ENCODE peak calls at places on chromosomes 2 and 18, in nine cellular contexts. L is body of pancreas, J is colonic mucosa, E is esophagus squamous epithelium, D is caudate nucleus, P is suprapubic skin, Y is HL-60, N is testis, C is epithelial cell of prostate. X is an unnamed sample.
A peak's percentile ranks its signal among the peaks of the same experiment; 100 is the strongest.

GRCh38 chr2:216849987-216850386 is 9.9 kb downstream of the TNP1 start:
- DNase-seq in L (peak; percentile 58), J (no peak), E (no peak), D (peak; percentile 64), P (no peak), Y (no peak), N (peak; percentile 92), C (peak; percentile 52), X (peak; percentile 51)

GRCh38 chr2:85704038-85704437 is 9.9 kb downstream of the GNLY start:
- DNase-seq in L (no peak), J (no peak), E (no peak), D (no peak), P (no peak), Y (no peak), N (no peak), C (no peak), X (no peak)

GRCh38 chr2:218896501-218897393 is 16.1 kb downstream of the WNT10A start:
- DNase-seq in L (no peak), J (peak; percentile 25), E (no peak), D (no peak), P (no peak), Y (peak; percentile 49), N (no peak), C (no peak), X (peak; percentile 77)

GRCh38 chr2:171800639-171801038 is 93.4 kb downstream of the SLC25A12 start:
- DNase-seq in L (no peak), J (no peak), E (no peak), D (no peak), P (no peak), Y (no peak), N (no peak), C (no peak), X (no peak)

GRCh38 chr2:217396165-217396564 is 536.3 kb upstream of the TNP1 start:
- DNase-seq in L (no peak), J (no peak), E (no peak), D (no peak), P (no peak), Y (no peak), N (no peak), C (no peak), X (no peak)

GRCh38 chr2:224284134-224284946 is 117.6 kb downstream of the FAM124B start:
- DNase-seq in L (peak; percentile 15), J (peak; percentile 30), E (no peak), D (no peak), P (no peak), Y (peak; percentile 11), N (no peak), C (no peak), X (peak; percentile 33)

GRCh38 chr18:62585274-62586147 is 62.7 kb downstream of the ZCCHC2 start:
- DNase-seq in L (no peak), J (no peak), E (no peak), D (no peak), P (no peak), Y (no peak), N (no peak), C (no peak), X (no peak)

GRCh38 chr18:44149706-44150105 is 531.0 kb upstream of the SETBP1 start:
- DNase-seq in L (no peak), J (no peak), E (no peak), D (no peak), P (no peak), Y (no peak), N (no peak), C (peak; percentile 74), X (peak; percentile 60)

GRCh38 chr2:238954841-238955521 is 107.1 kb downstream of the TWIST2 start:
- DNase-seq in L (no peak), J (no peak), E (no peak), D (no peak), P (no peak), Y (no peak), N (no peak), C (no peak), X (no peak)

GRCh38 chr2:145601306-145601925 is 1081.5 kb upstream of the ZEB2 start:
- DNase-seq in L (no peak), J (no peak), E (no peak), D (no peak), P (no peak), Y (no peak), N (no peak), C (no peak), X (no peak)

GRCh38 chr2:73899801-73900336 is 7.1 kb downstream of the ACTG2 start:
- DNase-seq in L (no peak), J (no peak), E (no peak), D (no peak), P (no peak), Y (no peak), N (no peak), C (no peak), X (no peak)

GRCh38 chr2:232522014-232522854 is 2.0 kb downstream of the PRSS56 start:
- DNase-seq in L (peak; percentile 68), J (peak; percentile 57), E (no peak), D (no peak), P (no peak), Y (peak; percentile 17), N (peak; percentile 74), C (no peak), X (peak; percentile 71)

GRCh38 chr2:235839974-235840373 is 328.2 kb downstream of the GBX2 start:
- DNase-seq in L (no peak), J (no peak), E (no peak), D (no peak), P (peak; percentile 11), Y (no peak), N (no peak), C (no peak), X (no peak)

GRCh38 chr2:36485521-36485920 is 112.4 kb downstream of the FEZ2 start:
- DNase-seq in L (no peak), J (no peak), E (no peak), D (no peak), P (no peak), Y (no peak), N (no peak), C (no peak), X (peak; percentile 32)

GRCh38 chr2:237977380-237977779 is 10.6 kb downstream of the UBE2F start:
- DNase-seq in L (no peak), J (no peak), E (no peak), D (no peak), P (no peak), Y (no peak), N (no peak), C (no peak), X (no peak)

GRCh38 chr18:24055878-24056277 is 41.3 kb downstream of the TTC39C start:
- DNase-seq in L (no peak), J (no peak), E (no peak), D (no peak), P (no peak), Y (no peak), N (no peak), C (no peak), X (no peak)

GRCh38 chr2:231360401-231360800 is 35.1 kb upstream of the B3GNT7 start:
- DNase-seq in L (no peak), J (no peak), E (no peak), D (no peak), P (no peak), Y (no peak), N (no peak), C (no peak), X (no peak)

DNA sequence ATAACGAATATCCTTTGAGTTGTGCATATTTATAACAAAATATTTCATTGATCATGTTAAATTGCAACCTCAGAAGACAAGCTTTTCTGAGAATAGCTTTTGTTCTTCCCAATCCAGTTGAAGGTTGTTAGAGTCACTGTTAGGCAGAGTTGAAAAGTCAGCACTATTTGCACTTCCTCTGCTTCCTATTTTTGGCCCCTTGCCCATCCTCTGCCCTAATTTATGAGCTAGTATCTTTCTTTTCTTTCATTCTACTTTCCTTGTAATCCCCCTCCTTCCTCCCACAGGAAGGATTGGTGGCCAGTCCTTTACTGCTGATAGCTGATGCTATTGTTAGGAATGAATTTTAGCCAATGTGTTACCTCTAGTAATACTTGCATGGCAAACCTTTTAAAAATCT is 4.9 kb downstream of the RALB start:
- DNase-seq in L (no peak), J (no peak), E (no peak), D (no peak), P (no peak), Y (peak; percentile 28), N (peak; percentile 58), C (no peak), X (no peak)
- H3K27ac ChIP-seq in L (no peak overlapping the region), J (no peak overlapping the region), E (no peak overlapping the region), D (no peak overlapping the region), P (no peak overlapping the region), Y (no peak overlapping the region), N (no peak overlapping the region), C (no peak overlapping the region), X (no peak overlapping the region)

GRCh38 chr2:20224191-20224715 is 677 bp downstream of the SDC1 start:
- DNase-seq in L (no peak), J (no peak), E (no peak), D (no peak), P (peak; percentile 65), Y (no peak), N (no peak), C (no peak), X (no peak)
- H3K27ac ChIP-seq in L (peak overlapping the region; percentile 88), J (peak overlapping the region; percentile 93), E (peak overlapping the region; percentile 97), D (no peak overlapping the region), P (peak overlapping the region; percentile 98), Y (no peak overlapping the region), N (peak overlapping the region; percentile 59), C (peak overlapping the region; percentile 99), X (peak overlapping the region; percentile 100)

DNA sequence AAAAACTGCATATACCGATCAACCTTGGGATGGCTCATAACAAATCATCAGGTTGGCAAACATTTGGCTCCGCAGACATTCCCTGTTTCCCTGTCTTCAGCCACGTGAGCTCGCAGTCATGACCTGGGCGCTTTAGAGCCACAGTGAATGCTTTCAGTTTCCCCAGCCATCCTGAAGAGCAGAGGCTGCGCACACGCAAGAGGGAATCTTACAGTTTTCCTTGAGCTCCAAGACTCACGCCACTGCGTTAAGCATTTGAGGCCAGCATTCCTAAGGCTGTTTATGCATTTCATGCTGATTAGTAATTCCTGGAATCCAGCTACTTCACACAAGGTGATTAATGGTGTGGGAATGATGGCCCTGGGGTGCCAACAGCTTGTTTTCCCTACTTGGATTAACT is 95.1 kb downstream of the MTCL1 start:
- DNase-seq in L (peak; percentile 48), J (no peak), E (no peak), D (no peak), P (no peak), Y (no peak), N (no peak), C (peak; percentile 49), X (peak; percentile 91)
- H3K27ac ChIP-seq in L (peak overlapping the region; percentile 52), J (peak overlapping the region; percentile 3), E (peak overlapping the region; percentile 66), D (no peak overlapping the region), P (no peak overlapping the region), Y (no peak overlapping the region), N (peak overlapping the region; percentile 77), C (peak overlapping the region; percentile 65), X (peak overlapping the region; percentile 93)

DNA sequence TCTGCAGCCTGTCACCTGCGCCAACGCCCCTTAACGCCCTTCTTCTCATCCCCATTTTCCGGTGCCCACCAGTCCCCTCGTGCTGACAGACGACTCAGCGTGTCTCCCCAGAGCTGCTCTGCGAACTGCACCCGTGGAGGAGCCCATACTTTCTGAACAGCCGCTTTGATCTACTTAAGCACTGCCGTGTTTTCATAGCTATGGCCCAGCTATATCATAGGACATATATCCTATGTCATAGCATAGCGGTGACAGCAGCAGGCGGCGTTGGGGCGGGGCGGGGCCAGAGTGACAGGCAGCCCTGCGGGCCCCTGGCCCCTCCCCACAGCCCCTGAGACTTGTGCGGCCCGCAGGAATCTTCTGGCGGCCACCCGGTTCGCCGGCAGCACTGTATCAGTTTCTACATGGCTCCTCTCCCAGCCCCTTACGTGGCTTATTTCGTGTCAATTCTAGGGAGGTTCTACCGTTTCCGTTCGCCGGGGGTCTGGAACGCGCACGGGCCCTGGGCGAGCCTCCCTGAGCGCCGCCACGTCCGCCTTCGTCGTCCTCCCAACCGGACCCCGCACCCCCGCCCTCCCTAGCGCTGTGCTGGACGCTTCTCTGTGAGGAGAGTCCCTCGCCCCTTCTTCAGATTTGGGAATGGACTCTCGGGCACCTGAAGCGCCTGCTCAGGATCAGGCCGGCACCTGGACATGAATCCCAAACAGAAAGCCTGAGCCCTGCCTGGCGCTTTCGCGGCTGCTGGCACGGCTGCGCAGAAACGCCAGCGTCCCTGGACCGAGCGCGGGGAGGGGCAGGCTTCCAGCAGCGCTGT is 35.4 kb downstream of the PTPN18 start:
- DNase-seq in L (peak; percentile 83), J (peak; percentile 95), E (peak; percentile 24), D (peak; percentile 45), P (peak; percentile 79), Y (peak; percentile 51), N (peak; percentile 90), C (no peak), X (peak; percentile 53)
- H3K27ac ChIP-seq in L (peak overlapping the region; percentile 97), J (peak overlapping the region; percentile 92), E (peak overlapping the region; percentile 87), D (peak overlapping the region; percentile 81), P (peak overlapping the region; percentile 86), Y (peak overlapping the region; percentile 55), N (peak overlapping the region; percentile 90), C (peak overlapping the region; percentile 68), X (peak overlapping the region; percentile 73)